ENCODE peak calls at places on chromosomes 7 and 10, in six cellular contexts. C is suprapubic skin, Y is heart left ventricle, U is A549, G is IMR-90, L is HepG2. K is an unnamed sample.

GRCh38 chr10:100715445-100716385 is 29.7 kb upstream of the PAX2 start:
- DNase-seq in L (no peak), U (no peak), G (no peak), C (no peak), Y (no peak), K (no peak)

GRCh38 chr10:71752391-71753090 is 20.8 kb downstream of the VSIR start:
- DNase-seq in G (peak; percentile 24), Y (no peak), C (no peak), U (no peak), L (no peak), K (no peak)

GRCh38 chr10:121615862-121616261 is 17.6 kb upstream of the FGFR2 start:
- DNase-seq in G (no peak), L (no peak), C (no peak), Y (no peak), U (no peak), K (no peak)

GRCh38 chr7:28483868-28484267 is 71.5 kb downstream of the CREB5 start:
- DNase-seq in C (no peak), U (no peak), L (no peak), Y (no peak), G (peak; percentile 51), K (no peak)

GRCh38 chr7:78398576-78398975 is 600.0 kb downstream of the PHTF2 start:
- DNase-seq in C (no peak), Y (no peak), U (no peak), L (no peak), G (no peak), K (no peak)

GRCh38 chr10:90865400-90865799 is 6.4 kb upstream of the RPP30 start:
- DNase-seq in G (peak; percentile 36), C (no peak), Y (no peak), U (no peak), L (no peak), K (no peak)

GRCh38 chr7:87528733-87529132 is 53.3 kb upstream of the ABCB4 start:
- DNase-seq in U (no peak), L (no peak), G (no peak), Y (no peak), C (no peak), K (no peak)

GRCh38 chr7:127683776-127684681 is 32.0 kb downstream of the SND1 start:
- DNase-seq in G (no peak), L (no peak), Y (no peak), C (no peak), U (no peak), K (no peak)

GRCh38 chr7:155437836-155438235 is 20.1 kb upstream of the EN2 start:
- DNase-seq in U (no peak), L (no peak), Y (no peak), G (no peak), C (no peak), K (no peak)

GRCh38 chr10:28681928-28682750 is 4.8 kb downstream of the BAMBI start:
- DNase-seq in L (no peak), G (no peak), C (no peak), Y (no peak), U (no peak), K (no peak)

GRCh38 chr7:139494835-139495568 is 11.5 kb upstream of the KLRG2 start:
- DNase-seq in G (no peak), L (no peak), C (no peak), Y (no peak), U (no peak), K (peak; percentile 64)

DNA sequence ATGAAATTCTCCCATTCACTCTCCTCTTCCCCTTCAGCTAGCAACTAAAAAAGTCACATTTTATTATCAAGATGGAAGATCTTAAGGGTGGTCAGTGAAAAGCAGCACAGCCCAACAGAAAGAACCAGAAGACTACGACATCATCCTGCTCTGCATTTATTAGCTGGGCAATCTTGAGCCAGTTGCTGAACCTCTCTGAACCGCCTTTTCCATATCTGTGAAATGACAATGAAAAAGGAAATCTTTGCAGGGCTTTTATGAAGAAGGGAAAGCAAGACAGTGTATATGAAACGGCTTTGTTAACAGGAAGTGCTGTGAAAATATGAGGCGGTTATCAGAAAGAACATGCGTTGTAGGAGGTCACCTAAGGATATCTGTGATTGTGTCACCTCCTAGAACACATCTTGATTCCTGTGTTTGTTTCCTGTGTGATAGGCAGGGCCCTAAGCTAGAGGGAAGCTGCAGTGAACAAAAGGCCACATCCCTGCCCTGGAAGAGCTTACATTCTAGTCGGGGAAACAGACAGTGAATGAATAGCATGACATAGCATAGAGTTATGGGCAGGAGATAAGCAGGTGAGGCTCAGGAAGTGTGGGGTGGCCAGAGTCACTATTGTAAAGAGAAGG is 36.0 kb upstream of the KCNMA1 start:
- DNase-seq in G (no peak), L (no peak), U (no peak), C (no peak), Y (no peak), K (no peak)
- TF ChIP-seq POLR2A in G (no peak), L (no peak), U (no peak), C (no peak), Y (no peak), K (no peak)

GRCh38 chr10:12068467-12069269 is at the start of gene DHTKD1:
- DNase-seq in C (peak; percentile 99), U (peak; percentile 97), G (peak; percentile 96), Y (peak; percentile 98), L (peak; percentile 95), K (peak; percentile 99)
- TF ChIP-seq POLR2A in C (no peak), U (peak; percentile 56), G (peak; percentile 77), Y (peak; percentile 73), L (peak; percentile 84), K (peak; percentile 73)

GRCh38 chr10:3014968-3015367 is 52.4 kb upstream of the PFKP start:
- DNase-seq in L (no peak), C (no peak), G (peak; percentile 22), Y (no peak), U (no peak), K (no peak)

GRCh38 chr10:3020311-3020710 is 47.0 kb upstream of the PFKP start:
- DNase-seq in Y (no peak), U (no peak), L (no peak), G (no peak), C (no peak), K (no peak)

GRCh38 chr10:3020881-3021280 is 46.5 kb upstream of the PFKP start:
- DNase-seq in L (no peak), U (no peak), G (no peak), Y (no peak), C (no peak), K (no peak)

GRCh38 chr10:3023892-3024291 is 43.5 kb upstream of the PFKP start:
- DNase-seq in G (no peak), U (no peak), L (no peak), Y (no peak), C (no peak), K (no peak)

GRCh38 chr10:3018247-3018646 is 49.1 kb upstream of the PFKP start:
- DNase-seq in U (no peak), Y (no peak), C (no peak), G (no peak), L (no peak), K (no peak)
- TF ChIP-seq POLR2A in U (no peak), Y (no peak), C (no peak), G (no peak), L (no peak), K (no peak)

GRCh38 chr7:111339006-111339405 is 223.3 kb downstream of the IMMP2L start:
- DNase-seq in Y (no peak), U (no peak), C (no peak), G (no peak), L (no peak), K (no peak)
- TF ChIP-seq POLR2A in Y (no peak), U (no peak), C (no peak), G (no peak), L (no peak), K (no peak)

DNA sequence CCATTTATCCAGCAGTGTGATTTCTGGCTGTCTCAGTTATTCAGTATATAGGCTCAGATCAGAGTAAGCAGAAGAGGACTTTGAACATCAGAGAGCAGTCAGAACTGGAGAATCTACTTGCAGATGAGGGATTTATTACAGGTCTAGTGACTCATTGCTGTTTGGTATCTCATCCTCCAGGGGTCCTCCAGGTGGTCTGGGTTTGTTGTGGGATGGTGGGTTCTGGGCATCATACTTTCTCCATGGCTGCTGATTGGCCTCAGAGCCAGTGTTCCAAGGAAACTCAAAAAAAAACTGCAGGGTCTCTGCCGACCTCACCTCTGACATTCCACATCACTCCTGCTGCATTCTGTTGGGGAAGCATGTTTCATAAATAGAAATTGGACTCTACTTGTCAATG is 214.8 kb downstream of the CNTNAP2 start:
- DNase-seq in G (no peak), C (no peak), L (no peak), Y (no peak), U (no peak), K (no peak)
- TF ChIP-seq POLR2A in G (no peak), C (no peak), L (no peak), Y (no peak), U (no peak), K (no peak)

DNA sequence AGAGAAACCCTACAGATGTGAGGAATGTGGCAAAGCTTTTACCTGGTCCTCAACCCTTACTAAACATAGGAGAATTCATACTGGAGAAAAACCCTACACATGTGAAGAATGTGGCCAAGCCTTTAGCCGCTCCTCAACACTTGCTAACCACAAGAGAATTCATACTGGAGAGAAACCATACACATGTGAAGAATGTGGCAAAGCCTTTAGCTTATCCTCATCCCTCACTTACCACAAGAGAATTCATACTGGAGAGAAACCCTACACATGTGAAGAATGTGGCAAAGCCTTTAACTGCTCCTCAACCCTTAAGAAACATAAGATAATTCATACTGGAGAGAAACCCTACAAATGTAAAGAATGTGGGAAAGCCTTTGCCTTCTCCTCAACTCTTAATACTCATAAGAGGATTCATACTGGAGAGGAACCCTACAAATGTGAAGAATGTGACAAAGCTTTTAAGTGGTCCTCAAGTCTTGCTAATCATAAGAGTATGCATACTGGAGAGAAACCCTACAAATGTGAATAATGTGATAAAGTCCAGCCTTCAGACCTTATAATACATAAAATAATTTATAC is 38.2 kb downstream of the ZNF679 start:
- DNase-seq in C (no peak), Y (no peak), G (no peak), U (no peak), L (no peak), K (no peak)
- TF ChIP-seq POLR2A in C (no peak), Y (no peak), G (no peak), U (no peak), L (no peak), K (no peak)

DNA sequence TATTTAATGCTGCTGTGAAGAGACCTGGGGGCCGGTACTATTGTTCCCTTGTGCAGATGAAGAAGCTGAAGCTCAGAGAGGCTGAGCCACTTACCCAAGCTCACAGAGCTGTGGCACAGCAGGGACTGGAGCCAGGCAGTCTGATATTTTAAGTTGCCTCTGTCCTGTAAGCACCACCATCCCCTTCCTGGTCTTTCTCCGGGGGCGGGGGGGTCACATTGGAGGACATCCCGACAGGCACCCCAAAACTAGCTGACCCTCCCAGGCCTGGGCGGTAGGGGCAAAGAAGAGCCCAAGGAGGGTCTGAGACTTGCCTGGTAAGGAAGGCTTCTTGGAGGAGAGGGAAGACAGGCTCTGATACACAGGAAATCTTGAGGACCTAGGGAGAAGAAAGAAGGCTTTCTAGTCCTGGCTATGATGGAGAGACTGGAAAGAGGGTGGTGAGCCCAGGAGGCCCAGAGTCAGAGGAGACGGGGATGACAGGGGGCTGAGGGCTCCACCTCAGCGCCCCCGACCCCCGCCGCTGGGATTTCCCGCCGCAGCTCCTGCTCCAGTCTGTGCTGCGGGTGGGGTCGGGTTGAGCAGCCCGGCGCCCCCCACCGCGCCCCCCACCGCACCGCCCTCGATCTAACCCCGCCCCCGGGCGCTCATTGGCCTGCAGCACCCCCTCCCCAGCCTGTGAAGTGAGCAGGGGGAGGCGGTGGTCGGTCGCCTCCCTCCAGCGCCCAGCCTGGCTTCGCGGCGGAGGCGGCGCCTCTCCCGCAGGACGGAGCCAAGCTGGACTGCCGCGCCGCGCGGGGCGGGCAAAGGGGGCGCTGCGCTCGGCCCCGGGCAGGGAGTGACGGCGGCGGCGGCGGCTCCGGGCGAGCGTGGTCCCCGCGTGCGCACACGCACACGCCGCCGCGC is at the start of gene ADCYAP1R1:
- DNase-seq in U (no peak), G (no peak), L (no peak), C (no peak), Y (peak; percentile 51), K (no peak)
- TF ChIP-seq POLR2A in U (no peak), G (no peak), L (no peak), C (no peak), Y (no peak), K (no peak)

K was measured in GM12892.